ENCODE peak calls at places on chromosomes 13 and 19, in six cellular contexts. S is renal cortical epithelial cell, M is ELF-1, U is WTC11, D is SW 1271, K is Calu3. Q is an unnamed sample.

GRCh38 chr19:18388328-18389094 is 2.6 kb downstream of the GDF15 start:
- DNase-seq in D (peak), U (peak), S (no peak), K (peak), M (peak), Q (no peak)

GRCh38 chr13:30370916-30371521 is 51.3 kb upstream of the UBE2L5 start:
- DNase-seq in S (no peak), M (no peak), U (no peak), K (no peak), D (no peak), Q (no peak)

GRCh38 chr19:35908010-35908441 is at the start of gene TYROBP:
- DNase-seq in M (no peak), K (no peak), D (no peak), S (no peak), U (no peak), Q (no peak)

GRCh38 chr13:61766667-61767058 is 351.0 kb upstream of the PCDH20 start:
- DNase-seq in D (no peak), M (no peak), U (no peak), K (no peak), S (no peak), Q (no peak)

GRCh38 chr13:48994731-48995130 is 19.0 kb downstream of the FNDC3A start:
- DNase-seq in M (no peak), D (no peak), S (peak), K (no peak), U (no peak), Q (no peak)

GRCh38 chr13:112710855-112711527 is 21.2 kb downstream of the ATP11A start:
- DNase-seq in K (no peak), U (peak), D (no peak), S (no peak), M (no peak), Q (no peak)

GRCh38 chr13:102203718-102204117 is 198.1 kb downstream of the FGF14 start:
- DNase-seq in S (no peak), D (no peak), M (no peak), U (no peak), K (no peak), Q (no peak)

GRCh38 chr13:26503826-26504594 is 53.5 kb upstream of the WASF3 start:
- DNase-seq in S (no peak), M (no peak), U (no peak), D (no peak), K (no peak), Q (no peak)

GRCh38 chr13:61192826-61193225 is 222.8 kb downstream of the PCDH20 start:
- DNase-seq in U (no peak), M (no peak), D (no peak), S (no peak), K (no peak), Q (no peak)

GRCh38 chr19:19751846-19752245 is 18.9 kb upstream of the ZNF14 start:
- DNase-seq in M (no peak), K (no peak), D (no peak), U (no peak), S (no peak), Q (no peak)

GRCh38 chr19:42653841-42654240 is 59.1 kb upstream of the CEACAM8 start:
- DNase-seq in M (no peak), K (no peak), D (no peak), U (no peak), S (no peak), Q (no peak)

GRCh38 chr19:45213031-45213430 is 32.2 kb downstream of the EXOC3L2 start:
- DNase-seq in S (no peak), D (no peak), K (no peak), M (no peak), U (no peak), Q (no peak)

GRCh38 chr13:79401259-79402071 is 4.6 kb downstream of the RBM26 start:
- DNase-seq in U (no peak), M (no peak), D (no peak), S (no peak), K (no peak), Q (no peak)

GRCh38 chr13:111561091-111561778 is 240.8 kb downstream of the TEX29 start:
- DNase-seq in S (no peak), D (no peak), M (no peak), U (no peak), K (no peak), Q (no peak)

GRCh38 chr13:79679334-79679733 is 198.4 kb downstream of the NDFIP2 start:
- DNase-seq in M (peak), K (peak), D (peak), U (peak), S (peak), Q (no peak)

GRCh38 chr13:30364876-30365275 is 57.4 kb upstream of the UBE2L5 start:
- DNase-seq in S (peak), D (no peak), K (no peak), U (no peak), M (no peak), Q (no peak)

GRCh38 chr19:10769533-10770491 is 51.9 kb downstream of the DNM2 start:
- DNase-seq in U (no peak), K (no peak), D (no peak), M (peak), S (peak), Q (no peak)

GRCh38 chr19:1618157-1619093 is 13.2 kb upstream of the UQCR11 start:
- DNase-seq in M (peak), D (peak), S (peak), U (peak), K (peak), Q (no peak)

GRCh38 chr13:50149932-50150331 is 134.7 kb downstream of the KCNRG start:
- DNase-seq in M (no peak), K (no peak), D (no peak), S (no peak), U (no peak), Q (no peak)

Q was measured in keratinocyte.